ENCODE peak calls at places on chromosomes 7 and 10, in four cellular contexts. W is H7, C is NCI-H2029, M is MM.1S. J is an unnamed sample.

GRCh38 chr10:84606428-84606827 is 278.0 kb downstream of the CCSER2 start:
- DNase-seq in W (no peak), M (no peak), C (no peak), J (no peak)

GRCh38 chr7:144009361-144009760 is 9.2 kb downstream of the OR6B1 start:
- DNase-seq in W (no peak), C (no peak), M (no peak), J (no peak)

GRCh38 chr10:112951349-112952281 is 1.6 kb downstream of the TCF7L2 start:
- DNase-seq in C (no peak), M (peak), W (peak), J (peak)

GRCh38 chr7:106068986-106069385 is 43.1 kb downstream of the SYPL1 start:
- DNase-seq in W (peak), M (no peak), C (no peak), J (no peak)

GRCh38 chr10:17307149-17307548 is 79.1 kb downstream of the VIM start:
- DNase-seq in M (no peak), C (no peak), W (no peak), J (no peak)

GRCh38 chr7:83105063-83105462 is 57.6 kb downstream of the PCLO start:
- DNase-seq in C (no peak), M (no peak), W (no peak), J (no peak)

GRCh38 chr7:133480868-133481267 is 228.0 kb downstream of the EXOC4 start:
- DNase-seq in W (no peak), M (no peak), C (no peak), J (no peak)

GRCh38 chr10:17348111-17349008 is 106.0 kb downstream of the ST8SIA6 start:
- DNase-seq in W (peak), C (no peak), M (no peak), J (no peak)